ENCODE peak calls at places on chromosome 7, in seven cellular contexts. One of them, this sample, is unnamed.

GRCh38 chr7:132742152-132742551 is 165.9 kb upstream of the PLXNA4 start:
- DNase-seq in activated CD8-positive, alpha-beta memory T cell treated with anti-CD3 and anti-CD28 coated beads for 4 hours: no peak
- DNase-seq in NCI-H748 treated with DMSO at 0.1 percent for 48 hours: no peak
- DNase-seq in HT1080: peak; percentile 93
- DNase-seq in astrocyte of the hippocampus: peak; percentile 91
- DNase-seq in RCC 7860: peak; percentile 68
- DNase-seq in T-helper 2 cell: no peak
- DNase-seq in this sample: peak; percentile 88

GRCh38 chr7:33674804-33675411 is 230.4 kb upstream of the BMPER start:
- DNase-seq in RCC 7860: no peak
- DNase-seq in T-helper 2 cell: no peak
- DNase-seq in astrocyte of the hippocampus: no peak
- DNase-seq in HT1080: no peak
- DNase-seq in activated CD8-positive, alpha-beta memory T cell treated with anti-CD3 and anti-CD28 coated beads for 4 hours: no peak
- DNase-seq in NCI-H748 treated with DMSO at 0.1 percent for 48 hours: no peak
- DNase-seq in this sample: no peak

GRCh38 chr7:75985518-75986146 is 8.8 kb downstream of the TMEM120A start:
- DNase-seq in astrocyte of the hippocampus: no peak
- DNase-seq in RCC 7860: no peak
- DNase-seq in T-helper 2 cell: no peak
- DNase-seq in NCI-H748 treated with DMSO at 0.1 percent for 48 hours: no peak
- DNase-seq in HT1080: no peak
- DNase-seq in activated CD8-positive, alpha-beta memory T cell treated with anti-CD3 and anti-CD28 coated beads for 4 hours: no peak
- DNase-seq in this sample: no peak

GRCh38 chr7:12322287-12322902 is 81.3 kb downstream of the VWDE start:
- DNase-seq in T-helper 2 cell: no peak
- DNase-seq in astrocyte of the hippocampus: peak; percentile 41
- DNase-seq in activated CD8-positive, alpha-beta memory T cell treated with anti-CD3 and anti-CD28 coated beads for 4 hours: no peak
- DNase-seq in RCC 7860: no peak
- DNase-seq in NCI-H748 treated with DMSO at 0.1 percent for 48 hours: no peak
- DNase-seq in HT1080: no peak
- DNase-seq in this sample: peak; percentile 5

GRCh38 chr7:108455833-108456677 is at the start of gene NRCAM:
- DNase-seq in activated CD8-positive, alpha-beta memory T cell treated with anti-CD3 and anti-CD28 coated beads for 4 hours: no peak
- DNase-seq in NCI-H748 treated with DMSO at 0.1 percent for 48 hours: peak; percentile 83
- DNase-seq in astrocyte of the hippocampus: peak; percentile 96
- DNase-seq in HT1080: peak; percentile 55
- DNase-seq in T-helper 2 cell: no peak
- DNase-seq in RCC 7860: no peak
- DNase-seq in this sample: peak; percentile 63

GRCh38 chr7:51430480-51431086 is 114.0 kb upstream of the COBL start:
- DNase-seq in RCC 7860: peak; percentile 12
- DNase-seq in HT1080: peak; percentile 27
- DNase-seq in NCI-H748 treated with DMSO at 0.1 percent for 48 hours: peak; percentile 75
- DNase-seq in T-helper 2 cell: no peak
- DNase-seq in astrocyte of the hippocampus: peak; percentile 74
- DNase-seq in activated CD8-positive, alpha-beta memory T cell treated with anti-CD3 and anti-CD28 coated beads for 4 hours: no peak
- DNase-seq in this sample: peak; percentile 55

GRCh38 chr7:127828843-127829502 is 177.0 kb downstream of the SND1 start:
- DNase-seq in T-helper 2 cell: no peak
- DNase-seq in HT1080: no peak
- DNase-seq in activated CD8-positive, alpha-beta memory T cell treated with anti-CD3 and anti-CD28 coated beads for 4 hours: no peak
- DNase-seq in astrocyte of the hippocampus: no peak
- DNase-seq in RCC 7860: no peak
- DNase-seq in NCI-H748 treated with DMSO at 0.1 percent for 48 hours: no peak
- DNase-seq in this sample: no peak

GRCh38 chr7:41942468-41943097 is 239.7 kb upstream of the INHBA start:
- DNase-seq in T-helper 2 cell: no peak
- DNase-seq in RCC 7860: peak; percentile 18
- DNase-seq in activated CD8-positive, alpha-beta memory T cell treated with anti-CD3 and anti-CD28 coated beads for 4 hours: no peak
- DNase-seq in HT1080: no peak
- DNase-seq in astrocyte of the hippocampus: no peak
- DNase-seq in NCI-H748 treated with DMSO at 0.1 percent for 48 hours: no peak
- DNase-seq in this sample: peak; percentile 89

GRCh38 chr7:111919690-111920179 is 286.5 kb downstream of the DOCK4 start:
- DNase-seq in HT1080: peak; percentile 82
- DNase-seq in activated CD8-positive, alpha-beta memory T cell treated with anti-CD3 and anti-CD28 coated beads for 4 hours: no peak
- DNase-seq in RCC 7860: peak; percentile 53
- DNase-seq in T-helper 2 cell: no peak
- DNase-seq in NCI-H748 treated with DMSO at 0.1 percent for 48 hours: no peak
- DNase-seq in astrocyte of the hippocampus: peak; percentile 88
- DNase-seq in this sample: peak; percentile 78

GRCh38 chr7:17444673-17445072 is 146.2 kb downstream of the AHR start:
- DNase-seq in RCC 7860: peak; percentile 42
- DNase-seq in HT1080: peak; percentile 75
- DNase-seq in NCI-H748 treated with DMSO at 0.1 percent for 48 hours: no peak
- DNase-seq in T-helper 2 cell: no peak
- DNase-seq in astrocyte of the hippocampus: peak; percentile 62
- DNase-seq in activated CD8-positive, alpha-beta memory T cell treated with anti-CD3 and anti-CD28 coated beads for 4 hours: no peak
- DNase-seq in this sample: peak; percentile 72

GRCh38 chr7:99617187-99617781 is 538 bp downstream of the ZSCAN25 start:
- DNase-seq in NCI-H748 treated with DMSO at 0.1 percent for 48 hours: no peak
- DNase-seq in astrocyte of the hippocampus: no peak
- DNase-seq in RCC 7860: no peak
- DNase-seq in activated CD8-positive, alpha-beta memory T cell treated with anti-CD3 and anti-CD28 coated beads for 4 hours: no peak
- DNase-seq in T-helper 2 cell: no peak
- DNase-seq in HT1080: no peak
- DNase-seq in this sample: no peak

GRCh38 chr7:28409716-28410627 is 2.3 kb upstream of the CREB5 start:
- DNase-seq in astrocyte of the hippocampus: peak; percentile 72
- DNase-seq in NCI-H748 treated with DMSO at 0.1 percent for 48 hours: no peak
- DNase-seq in activated CD8-positive, alpha-beta memory T cell treated with anti-CD3 and anti-CD28 coated beads for 4 hours: no peak
- DNase-seq in RCC 7860: peak; percentile 22
- DNase-seq in HT1080: peak; percentile 5
- DNase-seq in T-helper 2 cell: no peak
- DNase-seq in this sample: peak; percentile 78

GRCh38 chr7:20466425-20467125 is 135.9 kb downstream of the ITGB8 start:
- DNase-seq in activated CD8-positive, alpha-beta memory T cell treated with anti-CD3 and anti-CD28 coated beads for 4 hours: no peak
- DNase-seq in T-helper 2 cell: no peak
- DNase-seq in NCI-H748 treated with DMSO at 0.1 percent for 48 hours: no peak
- DNase-seq in HT1080: no peak
- DNase-seq in astrocyte of the hippocampus: no peak
- DNase-seq in RCC 7860: no peak
- DNase-seq in this sample: no peak

GRCh38 chr7:18906901-18907300 is 210.5 kb downstream of the TWIST1 start:
- DNase-seq in RCC 7860: no peak
- DNase-seq in astrocyte of the hippocampus: no peak
- DNase-seq in activated CD8-positive, alpha-beta memory T cell treated with anti-CD3 and anti-CD28 coated beads for 4 hours: no peak
- DNase-seq in HT1080: peak; percentile 10
- DNase-seq in NCI-H748 treated with DMSO at 0.1 percent for 48 hours: no peak
- DNase-seq in T-helper 2 cell: no peak
- DNase-seq in this sample: no peak

GRCh38 chr7:2069472-2069860 is 163.3 kb downstream of the MAD1L1 start:
- DNase-seq in T-helper 2 cell: no peak
- DNase-seq in astrocyte of the hippocampus: peak; percentile 61
- DNase-seq in RCC 7860: no peak
- DNase-seq in HT1080: no peak
- DNase-seq in NCI-H748 treated with DMSO at 0.1 percent for 48 hours: no peak
- DNase-seq in activated CD8-positive, alpha-beta memory T cell treated with anti-CD3 and anti-CD28 coated beads for 4 hours: no peak
- DNase-seq in this sample: no peak

GRCh38 chr7:69553190-69553589 is 45.1 kb upstream of the AUTS2 start:
- DNase-seq in T-helper 2 cell: no peak
- DNase-seq in astrocyte of the hippocampus: no peak
- DNase-seq in RCC 7860: no peak
- DNase-seq in HT1080: no peak
- DNase-seq in NCI-H748 treated with DMSO at 0.1 percent for 48 hours: no peak
- DNase-seq in activated CD8-positive, alpha-beta memory T cell treated with anti-CD3 and anti-CD28 coated beads for 4 hours: no peak
- DNase-seq in this sample: no peak

GRCh38 chr7:98133181-98133580 is 26.5 kb downstream of the LMTK2 start:
- DNase-seq in T-helper 2 cell: no peak
- DNase-seq in astrocyte of the hippocampus: no peak
- DNase-seq in HT1080: peak; percentile 70
- DNase-seq in NCI-H748 treated with DMSO at 0.1 percent for 48 hours: no peak
- DNase-seq in activated CD8-positive, alpha-beta memory T cell treated with anti-CD3 and anti-CD28 coated beads for 4 hours: no peak
- DNase-seq in RCC 7860: peak; percentile 66
- DNase-seq in this sample: peak; percentile 35

GRCh38 chr7:28347462-28347861 is 64.9 kb upstream of the CREB5 start:
- DNase-seq in T-helper 2 cell: no peak
- DNase-seq in NCI-H748 treated with DMSO at 0.1 percent for 48 hours: no peak
- DNase-seq in RCC 7860: no peak
- DNase-seq in astrocyte of the hippocampus: no peak
- DNase-seq in HT1080: no peak
- DNase-seq in activated CD8-positive, alpha-beta memory T cell treated with anti-CD3 and anti-CD28 coated beads for 4 hours: no peak
- DNase-seq in this sample: no peak

GRCh38 chr7:74654811-74655210 is 2.7 kb upstream of the GTF2I start:
- DNase-seq in RCC 7860: no peak
- DNase-seq in HT1080: no peak
- DNase-seq in NCI-H748 treated with DMSO at 0.1 percent for 48 hours: no peak
- DNase-seq in T-helper 2 cell: no peak
- DNase-seq in astrocyte of the hippocampus: no peak
- DNase-seq in activated CD8-positive, alpha-beta memory T cell treated with anti-CD3 and anti-CD28 coated beads for 4 hours: no peak
- DNase-seq in this sample: no peak

This sample was measured in Daoy.